ENCODE peak calls at places on chromosomes 12 and 14, in five cellular contexts. L, A, V, P and J are unnamed samples.

GRCh38 chr14:99137913-99138571 is 134.0 kb downstream of the BCL11B start:
- DNase-seq in L (no peak), A (peak), V (no peak), P (no peak), J (no peak)

GRCh38 chr14:20855652-20856291 is 35.4 kb upstream of the RNASE3 start:
- DNase-seq in L (peak), A (peak), V (peak), P (no peak), J (peak)

GRCh38 chr12:123923927-123924326 is 48.7 kb downstream of the CCDC92 start:
- DNase-seq in L (no peak), A (no peak), V (no peak), P (no peak), J (no peak)

GRCh38 chr14:104444159-104445030 is 135.2 kb upstream of the C14orf180 start:
- DNase-seq in L (no peak), A (no peak), V (no peak), P (no peak), J (no peak)

GRCh38 chr14:102819790-102820330 is 42.6 kb downstream of the TRAF3 start:
- DNase-seq in L (no peak), A (no peak), V (no peak), P (no peak), J (no peak)

GRCh38 chr12:92629349-92630065 is 73.3 kb upstream of the PLEKHG7 start:
- DNase-seq in L (peak), A (no peak), V (no peak), P (no peak), J (no peak)

GRCh38 chr14:50028458-50028857 is 87.9 kb downstream of the VCPKMT start:
- DNase-seq in L (no peak), A (no peak), V (no peak), P (no peak), J (no peak)

GRCh38 chr12:25529738-25530137 is 23.3 kb downstream of the LMNTD1 start:
- DNase-seq in L (no peak), A (no peak), V (no peak), P (no peak), J (no peak)

GRCh38 chr14:90703841-90704240 is 112.4 kb downstream of the TTC7B start:
- DNase-seq in L (no peak), A (no peak), V (no peak), P (no peak), J (no peak)

GRCh38 chr14:58395815-58396626 is at the start of gene TOMM20L:
- DNase-seq in L (peak), A (peak), V (peak), P (peak), J (peak)

GRCh38 chr12:29799591-29799990 is 15.8 kb upstream of the TMTC1 start:
- DNase-seq in L (no peak), A (no peak), V (no peak), P (no peak), J (no peak)

GRCh38 chr14:58626441-58626840 is 11.3 kb upstream of the DACT1 start:
- DNase-seq in L (no peak), A (no peak), V (no peak), P (no peak), J (no peak)

GRCh38 chr14:71931492-71932228 is 569 bp upstream of the RGS6 start:
- DNase-seq in L (peak), A (no peak), V (no peak), P (no peak), J (no peak)
- H3K4me3 ChIP-seq in L (peak), A (no peak), V (peak), P (no peak), J (no peak)

GRCh38 chr14:48690349-48690748 is 895.8 kb downstream of the RPS29 start:
- DNase-seq in L (no peak), A (no peak), V (no peak), P (no peak), J (no peak)
- TF ChIP-seq CTCF in L (no peak), A (peak), V (no peak), P (no peak), J (no peak)

GRCh38 chr12:40011775-40012129 is 94.1 kb downstream of the SLC2A13 start:
- DNase-seq in L (no peak), A (no peak), V (no peak), P (no peak), J (no peak)
- H3K4me3 ChIP-seq in L (no peak), A (peak), V (peak), P (peak), J (no peak)

GRCh38 chr14:63130531-63130930 is 73.7 kb upstream of the RHOJ start:
- DNase-seq in L (no peak), A (no peak), V (no peak), P (no peak), J (no peak)

GRCh38 chr14:63134801-63135200 is 69.4 kb upstream of the RHOJ start:
- DNase-seq in L (peak), A (no peak), V (no peak), P (no peak), J (no peak)
- TF ChIP-seq CTCF in L (peak), A (peak), V (no peak), P (no peak), J (no peak)

GRCh38 chr12:52601671-52602070 is 408 bp upstream of the KRT72 start:
- DNase-seq in L (no peak), A (no peak), V (no peak), P (no peak), J (no peak)

GRCh38 chr12:52600475-52600874 is 788 bp downstream of the KRT72 start:
- DNase-seq in L (no peak), A (no peak), V (no peak), P (no peak), J (no peak)

GRCh38 chr12:52598966-52599365 is 2.3 kb downstream of the KRT72 start:
- DNase-seq in L (no peak), A (no peak), V (no peak), P (no peak), J (no peak)

GRCh38 chr12:52600941-52601481 is at the start of gene KRT72:
- DNase-seq in L (no peak), A (no peak), V (no peak), P (no peak), J (no peak)

DNA sequence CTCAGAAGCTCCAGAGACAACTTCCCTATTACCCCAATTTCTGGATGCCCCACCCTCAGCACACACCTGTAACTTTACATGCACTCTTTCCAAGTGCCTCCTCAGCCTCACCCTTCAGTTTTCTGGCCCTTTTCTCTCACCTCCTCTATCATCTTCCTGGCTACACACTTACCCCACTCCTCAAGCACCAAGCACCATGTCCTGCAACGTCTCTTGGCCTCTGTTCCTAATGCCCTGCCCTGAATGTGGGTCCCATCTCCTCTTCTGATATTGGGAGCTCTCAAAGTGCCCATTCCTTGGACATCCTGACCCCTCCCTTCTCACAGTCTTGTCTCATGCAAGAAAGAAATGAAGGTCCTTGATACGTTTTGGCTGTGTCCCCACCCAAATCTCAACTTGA is 1.2 kb downstream of the KRT72 start:
- DNase-seq in L (no peak), A (no peak), V (no peak), P (no peak), J (no peak)
- H3K4me3 ChIP-seq in L (no peak), A (no peak), V (no peak), P (no peak), J (no peak)